ENCODE peak calls at places on chromosomes 1 and 21, in seven cellular contexts. Q, H, R, N, E, S and D are unnamed samples.
A peak's percentile ranks its signal among the peaks of the same experiment; 100 is the strongest.

GRCh38 chr1:192633533-192634258 is 2.3 kb upstream of the RGS13 start:
- DNase-seq in S (no peak), E (no peak), N (no peak), H (no peak), Q (no peak), R (no peak), D (no peak)

GRCh38 chr21:33155005-33155404 is 74.7 kb upstream of the IFNAR2 start:
- DNase-seq in E (no peak), S (no peak), H (no peak), N (no peak), Q (no peak), R (no peak), D (no peak)

GRCh38 chr1:53728196-53728595 is 10.8 kb downstream of the GLIS1 start:
- DNase-seq in R (no peak), H (no peak), E (no peak), Q (no peak), N (no peak), S (no peak), D (no peak)

GRCh38 chr1:72623299-72623708 is 341.0 kb upstream of the NEGR1 start:
- DNase-seq in R (no peak), N (peak; percentile 56), S (no peak), Q (no peak), E (peak; percentile 72), H (peak; percentile 3), D (no peak)

GRCh38 chr1:183019860-183020259 is 3.4 kb upstream of the LAMC1 start:
- DNase-seq in R (no peak), S (no peak), H (no peak), N (peak; percentile 63), E (no peak), Q (no peak), D (no peak)

GRCh38 chr1:224591326-224591725 is 24.8 kb upstream of the CNIH3 start:
- DNase-seq in Q (no peak), E (no peak), S (no peak), N (peak; percentile 9), R (no peak), H (no peak), D (no peak)

GRCh38 chr1:116725798-116726197 is 28.4 kb upstream of the CD2 start:
- DNase-seq in Q (no peak), S (no peak), E (no peak), N (peak; percentile 27), R (no peak), H (no peak), D (no peak)

GRCh38 chr1:207999274-207999915 is 88.5 kb upstream of the CD34 start:
- DNase-seq in H (no peak), E (no peak), R (no peak), Q (no peak), S (no peak), N (no peak), D (no peak)

GRCh38 chr1:100455478-100456072 is 82.4 kb upstream of the GPR88 start:
- DNase-seq in N (peak; percentile 30), R (no peak), H (no peak), S (no peak), Q (no peak), E (peak; percentile 19), D (no peak)

GRCh38 chr1:53137729-53138128 is 4.7 kb downstream of the SLC1A7 start:
- DNase-seq in S (no peak), R (no peak), Q (no peak), N (no peak), E (no peak), H (no peak), D (no peak)

GRCh38 chr1:175367896-175368295 is 175.3 kb upstream of the KIAA0040 start:
- DNase-seq in E (no peak), H (no peak), Q (no peak), N (no peak), R (no peak), S (no peak), D (no peak)

GRCh38 chr1:35656148-35656862 is 15.0 kb upstream of the PSMB2 start:
- DNase-seq in R (no peak), Q (no peak), N (no peak), H (no peak), S (no peak), E (no peak), D (no peak)

GRCh38 chr1:168285419-168285790 is 4.7 kb downstream of the TBX19 start:
- DNase-seq in R (no peak), E (no peak), Q (no peak), N (no peak), S (no peak), H (no peak), D (no peak)

GRCh38 chr1:24366707-24367106 is 46.9 kb downstream of the STPG1 start:
- DNase-seq in E (no peak), Q (no peak), N (no peak), S (no peak), R (no peak), H (no peak), D (no peak)

GRCh38 chr1:65527211-65527610 is 106.7 kb downstream of the LEPR start:
- DNase-seq in Q (no peak), E (no peak), N (peak; percentile 67), H (no peak), S (no peak), R (no peak), D (no peak)

GRCh38 chr1:205013683-205014367 is 29.2 kb upstream of the CNTN2 start:
- DNase-seq in Q (no peak), E (peak; percentile 40), S (no peak), N (peak; percentile 76), R (no peak), H (no peak), D (no peak)

GRCh38 chr1:3777078-3777547 is 4.6 kb downstream of the SMIM1 start:
- DNase-seq in E (no peak), Q (no peak), R (no peak), S (no peak), H (no peak), N (no peak), D (no peak)

GRCh38 chr1:98110674-98111073 is 189.8 kb upstream of the DPYD start:
- DNase-seq in N (no peak), H (no peak), E (no peak), S (no peak), R (no peak), Q (no peak), D (no peak)

GRCh38 chr1:85888961-85889360 is 180.7 kb upstream of the ZNHIT6 start:
- DNase-seq in S (no peak), E (no peak), R (no peak), N (peak; percentile 33), H (no peak), Q (no peak), D (no peak)

GRCh38 chr1:85884372-85885035 is 176.3 kb upstream of the ZNHIT6 start:
- DNase-seq in H (no peak), E (peak; percentile 22), Q (no peak), N (peak; percentile 49), S (no peak), R (no peak), D (no peak)
- TF ChIP-seq CTCF in H (no peak), E (peak; percentile 51), Q (no peak), N (peak; percentile 57), S (peak; percentile 52), R (peak; percentile 53), D (peak; percentile 59)

GRCh38 chr1:228216371-228217320 is 8.8 kb downstream of the OBSCN start:
- DNase-seq in S (no peak), R (no peak), N (no peak), H (no peak), Q (no peak), E (no peak), D (no peak)
- H3K36me3 ChIP-seq in S (no peaks in the 10 kb centered on the region), R (peaks cover 14% of the 10 kb centered on the region), N (peaks cover 60% of the 10 kb centered on the region), H (no peaks in the 10 kb centered on the region), Q (no peaks in the 10 kb centered on the region), E (no peaks in the 10 kb centered on the region), D (no peaks in the 10 kb centered on the region)

DNA sequence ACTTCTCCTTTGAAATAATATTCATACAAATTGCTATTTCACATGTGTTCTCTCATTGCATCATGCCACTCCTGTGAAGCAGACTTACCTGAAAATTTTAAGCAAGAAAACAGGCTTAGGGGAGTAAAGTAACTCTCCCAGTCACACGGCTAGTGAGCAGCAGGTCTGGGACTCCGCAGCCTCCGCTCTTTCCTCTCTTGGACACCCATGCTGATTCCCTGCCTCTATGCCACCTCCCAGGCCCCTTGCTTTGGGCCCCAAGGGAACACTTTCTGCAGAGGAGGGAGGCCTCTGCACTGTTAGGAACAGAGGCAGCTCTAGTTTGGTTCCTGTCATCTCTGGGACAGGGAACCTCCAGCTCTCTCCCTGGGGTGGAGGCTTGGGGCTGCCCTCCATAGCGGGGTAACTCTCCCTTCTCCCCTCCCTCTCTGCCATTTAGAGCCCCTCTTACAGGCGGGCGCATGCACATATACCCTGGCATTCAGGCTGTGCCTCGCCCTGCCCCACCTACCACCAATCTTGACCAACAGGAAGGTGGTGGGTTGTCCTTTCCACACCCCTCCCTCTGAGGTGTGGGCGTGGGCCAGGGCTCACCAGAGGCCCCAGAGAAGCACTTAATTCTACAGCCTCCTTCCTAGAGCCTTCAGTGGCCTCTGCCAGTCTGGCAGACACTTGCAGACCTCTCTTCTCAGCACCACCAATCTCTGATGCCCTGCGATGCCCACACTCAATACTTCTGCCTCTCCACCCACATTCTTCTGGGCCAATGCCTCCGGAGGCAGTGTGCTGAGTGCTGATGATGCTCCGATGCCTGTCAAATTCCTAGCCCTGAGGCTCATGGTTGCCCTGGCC is at the start of gene RXFP4:
- DNase-seq in Q (peak; percentile 87), H (no peak), S (peak; percentile 82), E (no peak), N (no peak), R (no peak), D (no peak)
- H3K27ac ChIP-seq in Q (peak within 1 kb of the TSS; percentile 90), H (peak within 1 kb of the TSS; percentile 49), S (peak within 1 kb of the TSS; percentile 89), E (peak within 1 kb of the TSS; percentile 28), N (peak within 1 kb of the TSS; percentile 75), R (peak within 1 kb of the TSS; percentile 64), D (peak within 1 kb of the TSS; percentile 80)

DNA sequence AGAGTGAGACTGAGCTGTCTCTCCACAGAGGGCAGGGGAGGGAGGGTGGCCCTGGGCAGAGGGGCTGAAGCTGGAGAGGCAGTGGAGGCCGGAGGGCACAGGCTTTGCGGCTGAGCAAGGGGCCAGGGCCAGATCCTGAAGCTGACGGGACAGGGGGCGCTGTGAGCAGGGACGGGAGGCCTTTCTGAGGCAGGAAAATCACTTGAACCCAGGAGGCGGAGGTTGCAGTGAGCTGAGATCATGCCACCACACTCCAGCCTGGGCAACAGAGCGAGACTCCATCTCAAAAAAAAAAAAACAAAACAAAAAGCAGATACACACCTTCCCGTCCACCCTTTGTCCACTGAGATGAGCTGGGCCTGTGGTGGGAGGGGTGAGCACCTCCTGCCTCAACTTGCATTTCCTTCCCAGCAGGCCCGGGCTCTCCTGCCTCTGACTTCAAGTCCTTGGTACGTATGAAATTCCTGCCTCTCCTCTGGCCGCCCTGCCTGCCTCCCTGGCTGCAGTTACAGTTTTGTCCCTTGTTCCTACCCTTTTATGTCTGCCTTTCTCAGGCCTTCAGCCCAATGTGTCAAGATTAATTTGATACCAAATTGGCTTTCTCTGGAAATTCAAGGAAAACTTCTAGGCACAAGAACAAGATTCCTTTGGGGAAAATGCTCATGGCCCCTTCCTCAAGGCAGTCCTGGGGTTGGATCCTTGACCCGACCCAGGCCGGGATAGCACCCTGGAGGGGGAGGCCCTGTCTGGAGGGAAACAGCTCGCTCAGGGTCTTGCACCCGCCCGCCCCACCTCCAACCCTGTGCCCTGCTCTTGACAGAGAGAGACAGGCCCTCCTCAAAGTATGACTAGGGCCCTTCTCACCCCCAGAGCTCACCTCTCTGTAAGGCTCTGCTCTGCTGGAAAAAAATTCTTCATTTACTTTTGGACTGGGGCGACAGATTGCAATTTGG is 11.2 kb upstream of the ADAMTSL4 start:
- DNase-seq in Q (no peak), R (no peak), S (no peak), N (peak; percentile 86), H (no peak), E (peak; percentile 30), D (peak; percentile 90)
- TF ChIP-seq CTCF in Q (no peak), R (no peak), S (no peak), N (no peak), H (no peak), E (no peak), D (no peak)